ENCODE peak calls at places on chromosome 18, in four cellular contexts. One of them, this sample, is unnamed.

GRCh38 chr18:24200899-24201298 is 62.0 kb downstream of the CABYR start:
- DNase-seq in OCI-LY7: no peak
- DNase-seq in PC-3: no peak
- DNase-seq in GM23338: no peak
- DNase-seq in this sample: no peak

GRCh38 chr18:8389391-8390340 is 219.6 kb upstream of the RAB12 start:
- DNase-seq in GM23338: peak; percentile 93
- DNase-seq in OCI-LY7: peak; percentile 52
- DNase-seq in PC-3: peak; percentile 86
- DNase-seq in this sample: peak; percentile 59

GRCh38 chr18:25737710-25738251 is 352.6 kb downstream of the SS18 start:
- DNase-seq in OCI-LY7: no peak
- DNase-seq in GM23338: no peak
- DNase-seq in PC-3: peak; percentile 16
- DNase-seq in this sample: no peak

GRCh38 chr18:3248670-3249359 is 1.2 kb downstream of the MYL12A start:
- DNase-seq in GM23338: no peak
- DNase-seq in PC-3: peak; percentile 65
- DNase-seq in OCI-LY7: peak; percentile 67
- DNase-seq in this sample: peak; percentile 69

GRCh38 chr18:54740146-54740844 is 88.0 kb upstream of the RAB27B start:
- DNase-seq in GM23338: no peak
- DNase-seq in PC-3: peak; percentile 62
- DNase-seq in OCI-LY7: no peak
- DNase-seq in this sample: peak; percentile 47

GRCh38 chr18:2143666-2144065 is 427.6 kb downstream of the METTL4 start:
- DNase-seq in OCI-LY7: no peak
- DNase-seq in GM23338: no peak
- DNase-seq in PC-3: no peak
- DNase-seq in this sample: no peak

GRCh38 chr18:58263055-58263732 is 219.2 kb downstream of the NEDD4L start:
- DNase-seq in PC-3: peak; percentile 85
- DNase-seq in OCI-LY7: no peak
- DNase-seq in GM23338: peak; percentile 29
- DNase-seq in this sample: peak; percentile 95

GRCh38 chr18:61597321-61597720 is 264.1 kb downstream of the CDH20 start:
- DNase-seq in GM23338: no peak
- DNase-seq in PC-3: no peak
- DNase-seq in OCI-LY7: no peak
- DNase-seq in this sample: no peak

DNA sequence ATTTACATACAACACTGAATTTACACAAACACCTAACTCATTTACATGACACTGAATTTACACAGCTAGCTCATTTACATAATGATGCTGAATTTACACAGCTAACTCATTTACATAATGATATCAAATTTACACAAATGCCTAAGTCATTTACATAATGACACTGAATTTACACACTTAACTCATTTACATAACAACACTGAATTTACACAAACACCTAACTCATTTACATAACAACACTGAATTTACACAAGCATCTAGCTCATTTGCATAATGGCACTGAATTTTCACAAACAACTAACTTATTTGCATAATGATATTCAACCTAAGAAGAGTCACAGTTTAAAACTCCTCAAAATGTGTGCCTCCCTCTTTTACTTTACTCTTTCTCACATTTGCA is 511.7 kb downstream of the GALR1 start:
- DNase-seq in GM23338: no peak
- DNase-seq in OCI-LY7: no peak
- DNase-seq in PC-3: no peak
- DNase-seq in this sample: no peak
- H3K4me2 ChIP-seq in GM23338: no peak overlapping the region
- H3K4me2 ChIP-seq in OCI-LY7: no peak overlapping the region
- H3K4me2 ChIP-seq in PC-3: no peak overlapping the region
- H3K4me2 ChIP-seq in this sample: no peak overlapping the region

DNA sequence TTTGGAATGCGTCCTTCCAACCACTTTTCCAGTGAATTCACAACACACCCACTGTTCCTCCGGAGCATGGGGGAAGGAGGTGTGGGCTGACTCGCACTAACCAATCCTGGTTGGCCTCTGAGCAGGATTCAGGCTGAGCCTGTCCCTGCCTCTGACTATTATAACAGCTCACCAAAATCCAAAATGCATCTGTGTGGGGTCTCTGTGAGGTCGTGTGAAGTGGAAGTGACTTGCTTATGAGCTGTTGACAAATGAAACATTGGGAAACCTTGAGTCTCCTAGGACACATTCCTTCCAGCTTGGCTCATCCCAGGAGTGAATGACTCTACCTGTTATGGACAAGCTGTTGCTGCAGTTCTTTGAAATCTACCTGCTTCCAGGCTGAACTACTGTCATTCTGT is 1.5 kb downstream of the CIDEA start:
- DNase-seq in PC-3: peak; percentile 97
- DNase-seq in OCI-LY7: no peak
- DNase-seq in GM23338: peak; percentile 17
- DNase-seq in this sample: peak; percentile 97
- H3K9me2 ChIP-seq in PC-3: no peaks in the 10 kb centered on the region
- H3K9me2 ChIP-seq in OCI-LY7: no peaks in the 10 kb centered on the region
- H3K9me2 ChIP-seq in GM23338: no peaks in the 10 kb centered on the region
- H3K9me2 ChIP-seq in this sample: no peaks in the 10 kb centered on the region

GRCh38 chr18:79962835-79963657 is 1.4 kb upstream of the HSBP1L1 start:
- DNase-seq in OCI-LY7: no peak
- DNase-seq in GM23338: no peak
- DNase-seq in PC-3: peak; percentile 71
- DNase-seq in this sample: no peak
- H2AFZ ChIP-seq in OCI-LY7: no peak overlapping the region
- H2AFZ ChIP-seq in GM23338: no peak overlapping the region
- H2AFZ ChIP-seq in PC-3: peak overlapping the region; percentile 58
- H2AFZ ChIP-seq in this sample: no peak overlapping the region

GRCh38 chr18:74337912-74338309 is 22.3 kb downstream of the C18orf63 start:
- DNase-seq in OCI-LY7: no peak
- DNase-seq in GM23338: no peak
- DNase-seq in PC-3: no peak
- DNase-seq in this sample: no peak
- H3K4me2 ChIP-seq in OCI-LY7: no peak overlapping the region
- H3K4me2 ChIP-seq in GM23338: no peak overlapping the region
- H3K4me2 ChIP-seq in PC-3: no peak overlapping the region
- H3K4me2 ChIP-seq in this sample: no peak overlapping the region

GRCh38 chr18:47949197-47949596 is 18.7 kb upstream of the SMAD2 start:
- DNase-seq in OCI-LY7: no peak
- DNase-seq in GM23338: no peak
- DNase-seq in PC-3: no peak
- DNase-seq in this sample: no peak

GRCh38 chr18:47953471-47953931 is 23.0 kb upstream of the SMAD2 start:
- DNase-seq in GM23338: peak; percentile 40
- DNase-seq in OCI-LY7: peak; percentile 12
- DNase-seq in PC-3: peak; percentile 11
- DNase-seq in this sample: no peak
- H3K9me2 ChIP-seq in GM23338: peaks cover 6% of the 10 kb centered on the region
- H3K9me2 ChIP-seq in OCI-LY7: no peaks in the 10 kb centered on the region
- H3K9me2 ChIP-seq in PC-3: no peaks in the 10 kb centered on the region
- H3K9me2 ChIP-seq in this sample: no peaks in the 10 kb centered on the region

GRCh38 chr18:31439807-31440325 is 7.7 kb upstream of the DSG3 start:
- DNase-seq in PC-3: no peak
- DNase-seq in GM23338: no peak
- DNase-seq in OCI-LY7: no peak
- DNase-seq in this sample: no peak
- H2AFZ ChIP-seq in PC-3: no peak overlapping the region
- H2AFZ ChIP-seq in GM23338: no peak overlapping the region
- H2AFZ ChIP-seq in OCI-LY7: no peak overlapping the region
- H2AFZ ChIP-seq in this sample: no peak overlapping the region

DNA sequence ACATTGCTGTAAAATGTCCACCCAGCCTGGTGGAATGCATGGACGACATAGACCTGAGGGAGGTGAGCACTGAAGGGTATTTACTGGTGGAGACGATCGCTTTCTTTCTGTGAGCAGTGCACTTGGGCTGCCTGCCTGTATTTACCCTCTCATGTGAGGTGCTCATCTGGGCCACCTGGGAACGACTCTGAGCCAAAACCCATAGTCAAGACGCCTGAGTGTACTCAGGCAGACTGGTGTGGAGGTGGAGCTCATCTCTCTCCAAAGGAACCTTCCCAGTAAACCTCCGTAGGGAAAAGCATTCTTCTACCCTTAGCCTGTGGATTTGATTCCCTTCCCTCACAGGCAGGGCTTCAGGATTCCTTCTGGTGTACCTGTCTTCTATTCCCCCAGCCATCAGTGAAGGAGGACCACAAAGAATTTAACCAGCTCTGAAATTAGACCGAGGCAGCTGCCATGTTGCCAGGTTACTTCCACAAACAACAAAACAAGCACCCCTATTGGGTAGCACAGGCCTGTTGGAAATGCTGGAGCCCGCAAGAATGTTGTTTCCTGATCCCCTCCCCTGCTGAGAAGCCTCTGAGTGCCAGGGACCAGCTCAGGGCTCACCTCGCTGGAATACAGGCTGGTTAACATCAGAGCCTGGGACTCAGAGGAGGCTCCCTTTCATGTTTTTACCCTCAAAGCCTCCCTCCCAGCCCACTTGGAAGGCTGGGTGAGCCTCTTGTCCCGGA is 47.5 kb upstream of the TXNDC2 start:
- DNase-seq in PC-3: no peak
- DNase-seq in OCI-LY7: no peak
- DNase-seq in GM23338: peak; percentile 91
- DNase-seq in this sample: peak; percentile 91
- H3K4me2 ChIP-seq in PC-3: no peak overlapping the region
- H3K4me2 ChIP-seq in OCI-LY7: no peak overlapping the region
- H3K4me2 ChIP-seq in GM23338: no peak overlapping the region
- H3K4me2 ChIP-seq in this sample: peak overlapping the region; percentile 33

This sample was measured in PC-9.